ENCODE peak calls at places on chromosome 20, in nine cellular contexts. Q, S, W, P, H, Y, J, G and L are unnamed samples. For H3K4me1, the result is how much of the 10 kb centered on the place peaks cover.

GRCh38 chr20:23673209-23673608 is 15.6 kb downstream of the CST4 start:
- DNase-seq in Q (no peak), S (no peak), W (no peak), P (no peak), H (no peak), Y (no peak), J (no peak), G (no peak), L (no peak)

GRCh38 chr20:20411382-20411781 is 43.5 kb downstream of the INSM1 start:
- DNase-seq in Q (no peak), S (no peak), W (no peak), P (no peak), H (no peak), Y (no peak), J (peak), G (no peak), L (no peak)

GRCh38 chr20:19995220-19995863 is 21.8 kb upstream of the NAA20 start:
- DNase-seq in Q (peak), S (peak), W (no peak), P (peak), H (no peak), Y (no peak), J (peak), G (peak), L (no peak)

GRCh38 chr20:20677186-20677585 is 35.3 kb downstream of the RALGAPA2 start:
- DNase-seq in Q (peak), S (no peak), W (no peak), P (no peak), H (no peak), Y (no peak), J (no peak), G (no peak), L (no peak)

GRCh38 chr20:53708129-53708968 is 114.7 kb upstream of the ZNF217 start:
- DNase-seq in Q (no peak), S (no peak), W (no peak), P (peak), H (no peak), Y (no peak), J (peak), G (peak), L (no peak)

GRCh38 chr20:35238746-35239145 is 12.3 kb downstream of the MMP24 start:
- DNase-seq in Q (no peak), S (no peak), W (no peak), P (no peak), H (no peak), Y (no peak), J (no peak), G (no peak), L (no peak)

GRCh38 chr20:63319164-63320040 is 26.4 kb downstream of the COL20A1 start:
- DNase-seq in Q (no peak), S (no peak), W (no peak), P (no peak), H (no peak), Y (no peak), J (no peak), G (no peak), L (no peak)

GRCh38 chr20:15036938-15037337 is 699.5 kb upstream of the FLRT3 start:
- DNase-seq in Q (no peak), S (no peak), W (no peak), P (no peak), H (no peak), Y (no peak), J (no peak), G (no peak), L (no peak)

GRCh38 chr20:61819921-61820825 is 245.5 kb downstream of the TAF4 start:
- DNase-seq in Q (no peak), S (no peak), W (no peak), P (no peak), H (no peak), Y (no peak), J (no peak), G (no peak), L (no peak)

GRCh38 chr20:61821698-61822097 is 244.0 kb downstream of the TAF4 start:
- DNase-seq in Q (no peak), S (no peak), W (no peak), P (no peak), H (no peak), Y (no peak), J (no peak), G (no peak), L (no peak)

GRCh38 chr20:61823242-61823641 is 242.4 kb downstream of the TAF4 start:
- DNase-seq in Q (no peak), S (no peak), W (no peak), P (no peak), H (no peak), Y (no peak), J (no peak), G (no peak), L (no peak)

GRCh38 chr20:61819484-61819846 is 246.2 kb downstream of the TAF4 start:
- DNase-seq in Q (no peak), S (no peak), W (no peak), P (no peak), H (no peak), Y (no peak), J (no peak), G (no peak), L (no peak)

GRCh38 chr20:61822396-61822795 is 243.3 kb downstream of the TAF4 start:
- DNase-seq in Q (no peak), S (no peak), W (no peak), P (no peak), H (no peak), Y (no peak), J (no peak), G (no peak), L (no peak)
- H3K4me3 ChIP-seq in Q (no peak), S (no peak), W (no peak), P (no peak), H (no peak), Y (no peak), J (no peak), G (no peak), L (no peak)

GRCh38 chr20:17587831-17588230 is 18.0 kb downstream of the DSTN start:
- DNase-seq in Q (no peak), S (no peak), W (no peak), P (no peak), H (no peak), Y (no peak), J (no peak), G (no peak), L (no peak)
- H3K4me1 ChIP-seq in Q (half or more), S (half or more), W (under half), P (under half), H (under half), Y (under half), J (under half), G (under half), L (under half)

GRCh38 chr20:38291961-38292360 is 12.0 kb upstream of the BPI start:
- DNase-seq in Q (no peak), S (no peak), W (no peak), P (no peak), H (no peak), Y (no peak), J (no peak), G (no peak), L (no peak)

GRCh38 chr20:38293490-38294333 is 10.2 kb upstream of the BPI start:
- DNase-seq in Q (peak), S (no peak), W (no peak), P (no peak), H (no peak), Y (no peak), J (peak), G (peak), L (no peak)

GRCh38 chr20:38291582-38291918 is 12.4 kb upstream of the BPI start:
- DNase-seq in Q (no peak), S (no peak), W (no peak), P (no peak), H (no peak), Y (no peak), J (no peak), G (no peak), L (no peak)

GRCh38 chr20:38294334-38294592 is 9.7 kb upstream of the BPI start:
- DNase-seq in Q (no peak), S (no peak), W (no peak), P (no peak), H (no peak), Y (no peak), J (no peak), G (no peak), L (no peak)

GRCh38 chr20:38290829-38291581 is 13.0 kb upstream of the BPI start:
- DNase-seq in Q (peak), S (peak), W (no peak), P (no peak), H (peak), Y (no peak), J (peak), G (peak), L (no peak)
- H3K4me3 ChIP-seq in Q (no peak), S (peak), W (no peak), P (no peak), H (no peak), Y (no peak), J (no peak), G (peak), L (no peak)

GRCh38 chr20:33539129-33539528 is 49.2 kb downstream of the CBFA2T2 start:
- DNase-seq in Q (peak), S (no peak), W (no peak), P (no peak), H (no peak), Y (no peak), J (no peak), G (peak), L (no peak)
- H3K4me1 ChIP-seq in Q (under half), S (under half), W (under half), P (under half), H (under half), Y (under half), J (under half), G (under half), L (under half)

GRCh38 chr20:58886546-58886945 is 34.0 kb downstream of the GNAS start:
- DNase-seq in Q (no peak), S (no peak), W (no peak), P (no peak), H (no peak), Y (no peak), J (no peak), G (peak), L (no peak)
- H3K4me3 ChIP-seq in Q (no peak), S (no peak), W (no peak), P (no peak), H (no peak), Y (no peak), J (no peak), G (no peak), L (no peak)

DNA sequence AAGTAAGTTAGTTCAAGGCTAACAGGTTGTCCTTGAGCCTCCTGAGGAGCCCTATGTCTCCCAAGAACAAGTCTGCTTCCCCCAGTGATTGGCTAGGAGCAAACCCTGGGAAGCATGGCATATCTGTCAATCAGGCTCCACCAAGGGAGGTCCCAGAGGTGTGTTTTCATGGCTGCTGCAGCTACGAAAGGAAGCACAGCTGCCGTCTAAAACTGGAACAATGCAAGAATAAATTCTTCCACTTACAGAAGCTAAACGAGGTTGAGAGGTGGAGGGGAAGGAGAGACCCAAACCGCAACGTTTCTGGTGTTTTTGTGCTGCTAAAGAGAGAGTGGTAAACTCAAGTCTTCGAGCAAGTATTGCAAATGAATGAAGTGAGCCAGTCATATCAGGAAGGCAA is 4.9 kb upstream of the PTGIS start:
- DNase-seq in Q (no peak), S (no peak), W (no peak), P (no peak), H (no peak), Y (no peak), J (peak), G (no peak), L (no peak)
- H3K4me1 ChIP-seq in Q (under half), S (under half), W (under half), P (under half), H (under half), Y (under half), J (under half), G (under half), L (under half)

GRCh38 chr20:47713941-47714450 is 71.3 kb downstream of the SULF2 start:
- DNase-seq in Q (no peak), S (no peak), W (no peak), P (no peak), H (peak), Y (no peak), J (no peak), G (no peak), L (no peak)
- H3K4me3 ChIP-seq in Q (no peak), S (no peak), W (no peak), P (no peak), H (peak), Y (no peak), J (no peak), G (no peak), L (no peak)

GRCh38 chr20:60087563-60088105 is 129.4 kb downstream of the CDH26 start:
- DNase-seq in Q (peak), S (no peak), W (no peak), P (no peak), H (no peak), Y (no peak), J (no peak), G (no peak), L (no peak)
- H3K4me1 ChIP-seq in Q (under half), S (under half), W (under half), P (under half), H (under half), Y (under half), J (under half), G (under half), L (under half)

GRCh38 chr20:2804921-2805681 is 4.7 kb upstream of the CPXM1 start:
- DNase-seq in Q (peak), S (no peak), W (no peak), P (no peak), H (no peak), Y (no peak), J (peak), G (no peak), L (no peak)
- H3K4me3 ChIP-seq in Q (no peak), S (no peak), W (no peak), P (no peak), H (no peak), Y (no peak), J (peak), G (no peak), L (no peak)

GRCh38 chr20:45826381-45827019 is 612 bp downstream of the TNNC2 start:
- DNase-seq in Q (peak), S (no peak), W (no peak), P (no peak), H (peak), Y (no peak), J (no peak), G (no peak), L (no peak)
- H3K4me1 ChIP-seq in Q (under half), S (under half), W (under half), P (under half), H (under half), Y (under half), J (under half), G (under half), L (under half)